ENCODE peak calls at places on chromosomes 13 and 19, in six cellular contexts. E, I, W, D, Q and X are unnamed samples.

GRCh38 chr19:934865-935422 is 9.1 kb downstream of the ARID3A start:
- DNase-seq in E (peak; percentile 95), D (peak; percentile 49), I (peak; percentile 99), W (no peak), Q (peak; percentile 91), X (no peak)

GRCh38 chr13:28040977-28041376 is 52.5 kb upstream of the URAD start:
- DNase-seq in Q (no peak), E (no peak), D (no peak), I (no peak), W (no peak), X (no peak)

GRCh38 chr13:49448753-49449152 is 4.7 kb downstream of the SETDB2 start:
- DNase-seq in W (no peak), E (no peak), D (no peak), Q (no peak), I (no peak), X (no peak)

GRCh38 chr13:100063906-100064305 is 25.0 kb upstream of the PCCA start:
- DNase-seq in E (no peak), W (no peak), Q (no peak), D (no peak), I (no peak), X (no peak)

GRCh38 chr13:32647926-32648325 is 61.7 kb downstream of the PDS5B start:
- DNase-seq in I (no peak), D (no peak), Q (no peak), W (no peak), E (no peak), X (no peak)

GRCh38 chr13:20159646-20160345 is 1.1 kb downstream of the GJA3 start:
- DNase-seq in Q (no peak), D (peak; percentile 64), E (no peak), W (no peak), I (no peak), X (peak; percentile 22)

GRCh38 chr13:40571338-40571737 is 95.1 kb downstream of the FOXO1 start:
- DNase-seq in E (no peak), I (no peak), Q (no peak), W (no peak), D (no peak), X (no peak)

GRCh38 chr19:13076787-13077186 is 25.9 kb downstream of the LYL1 start:
- DNase-seq in Q (no peak), D (no peak), I (no peak), W (no peak), E (no peak), X (no peak)

GRCh38 chr19:21838646-21839045 is 2.7 kb upstream of the ZNF43 start:
- DNase-seq in W (no peak), D (peak; percentile 65), Q (no peak), E (no peak), I (no peak), X (no peak)

GRCh38 chr19:16342002-16342715 is 17.5 kb downstream of the KLF2 start:
- DNase-seq in Q (no peak), I (no peak), D (no peak), W (no peak), E (no peak), X (peak; percentile 57)

GRCh38 chr13:78595819-78596700 is 7.3 kb downstream of the POU4F1 start:
- DNase-seq in I (no peak), D (no peak), Q (no peak), W (peak; percentile 42), E (peak; percentile 86), X (peak; percentile 46)

GRCh38 chr19:35264281-35265125 is 4.3 kb upstream of the USF2 start:
- DNase-seq in E (no peak), D (no peak), W (no peak), Q (no peak), I (peak; percentile 3), X (no peak)
- TF ChIP-seq POLR2A in E (no peak), D (no peak), W (peak; percentile 49), Q (no peak), I (no peak), X (no peak)

GRCh38 chr19:2274937-2275535 is 6.9 kb downstream of the PEAK3 start:
- DNase-seq in Q (peak; percentile 55), E (peak; percentile 57), W (no peak), I (peak; percentile 72), D (peak; percentile 64), X (peak; percentile 73)

GRCh38 chr19:2276429-2276989 is 5.5 kb downstream of the PEAK3 start:
- DNase-seq in I (no peak), W (no peak), D (no peak), E (no peak), Q (no peak), X (no peak)

GRCh38 chr19:2273356-2274184 is 8.4 kb downstream of the PEAK3 start:
- DNase-seq in Q (peak; percentile 65), W (peak; percentile 97), I (peak; percentile 80), E (peak; percentile 79), D (peak; percentile 52), X (peak; percentile 92)

GRCh38 chr19:2275588-2276428 is 6.2 kb downstream of the PEAK3 start:
- DNase-seq in Q (peak; percentile 66), I (no peak), W (no peak), D (no peak), E (no peak), X (no peak)

GRCh38 chr19:2274185-2274711 is 7.7 kb downstream of the PEAK3 start:
- DNase-seq in W (no peak), I (no peak), Q (no peak), E (no peak), D (no peak), X (no peak)
- TF ChIP-seq POLR2A in W (no peak), I (no peak), Q (no peak), E (no peak), D (no peak), X (no peak)

GRCh38 chr19:38267780-38268430 is 3.5 kb downstream of the SPINT2 start:
- DNase-seq in Q (no peak), D (no peak), E (no peak), I (peak; percentile 84), W (no peak), X (no peak)

GRCh38 chr19:38268539-38268938 is 4.2 kb downstream of the SPINT2 start:
- DNase-seq in D (no peak), Q (no peak), E (no peak), W (no peak), I (peak; percentile 58), X (no peak)

GRCh38 chr19:38265213-38265861 is 964 bp downstream of the SPINT2 start:
- DNase-seq in E (no peak), D (no peak), Q (no peak), W (no peak), I (peak; percentile 69), X (no peak)

GRCh38 chr19:38266070-38266469 is 1.7 kb downstream of the SPINT2 start:
- DNase-seq in D (no peak), I (peak; percentile 40), E (no peak), Q (no peak), W (no peak), X (no peak)

GRCh38 chr19:38266981-38267597 is 2.7 kb downstream of the SPINT2 start:
- DNase-seq in I (peak; percentile 37), W (no peak), D (peak; percentile 78), Q (no peak), E (no peak), X (no peak)
- TF ChIP-seq POLR2A in I (no peak), W (no peak), D (no peak), Q (no peak), E (no peak), X (no peak)

GRCh38 chr13:44989071-44989889 is at the start of the genes GPALPP1 and NUFIP1:
- DNase-seq in E (peak; percentile 91), I (peak; percentile 96), Q (peak; percentile 87), W (peak; percentile 93), D (peak; percentile 95), X (peak; percentile 96)
- TF ChIP-seq POLR2A in E (peak; percentile 48), I (no peak), Q (peak; percentile 50), W (peak; percentile 76), D (peak; percentile 86), X (peak; percentile 84)

GRCh38 chr19:55373318-55373992 is 3.2 kb upstream of the TMEM190 start:
- DNase-seq in W (no peak), E (no peak), Q (no peak), I (no peak), D (no peak), X (no peak)
- TF ChIP-seq POLR2A in W (no peak), E (no peak), Q (no peak), I (no peak), D (no peak), X (no peak)

DNA sequence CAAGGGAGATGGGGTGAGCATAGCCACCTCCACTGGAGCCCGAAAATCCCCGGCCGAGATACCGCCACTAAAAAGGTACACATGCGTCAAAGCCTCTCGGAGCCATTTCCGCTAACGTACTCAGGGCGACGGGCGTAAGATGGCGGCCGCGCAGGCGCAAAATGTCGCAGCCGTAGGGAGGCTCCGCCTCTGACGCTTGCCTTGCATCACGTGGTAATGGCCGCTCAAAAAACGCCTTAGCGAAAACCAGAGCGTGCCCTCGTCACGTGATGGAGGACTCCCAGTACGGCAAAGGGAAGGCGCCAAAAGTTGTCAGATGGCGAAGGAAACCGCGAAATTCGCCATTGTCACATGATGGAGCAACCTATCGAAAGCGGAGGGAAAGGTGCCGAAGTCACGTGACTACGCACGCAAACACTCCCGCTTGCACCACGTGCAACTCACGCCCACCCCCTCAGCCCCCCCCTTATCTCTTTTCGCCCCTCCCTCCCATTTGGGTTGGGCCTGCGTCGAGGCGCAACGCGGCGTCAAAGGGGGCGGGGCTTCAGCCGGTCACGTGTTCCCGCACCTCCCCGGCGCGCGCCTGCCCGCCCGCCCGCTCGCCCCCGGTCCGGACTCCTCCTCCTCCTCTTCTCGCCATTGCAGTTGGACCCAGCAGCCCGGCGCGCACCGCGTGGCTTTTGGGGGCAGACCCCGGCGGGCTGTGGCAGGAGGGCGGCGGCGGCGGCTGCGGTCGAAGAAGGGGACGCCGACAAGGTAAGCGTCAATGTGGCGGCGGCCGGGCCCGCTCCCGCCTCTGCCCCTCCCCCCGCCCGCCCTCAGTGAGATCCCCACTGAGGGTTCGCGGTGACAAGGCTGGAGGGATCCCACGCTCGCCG is at the start of gene ILF3:
- DNase-seq in E (peak; percentile 98), I (peak; percentile 99), D (peak; percentile 100), W (peak; percentile 88), Q (peak; percentile 100), X (peak; percentile 100)
- TF ChIP-seq POLR2A in E (peak; percentile 87), I (peak; percentile 98), D (peak; percentile 93), W (peak; percentile 93), Q (peak; percentile 100), X (peak; percentile 100)

GRCh38 chr13:111844682-111845081 is 222.3 kb upstream of the SOX1 start:
- DNase-seq in W (no peak), Q (no peak), D (no peak), I (no peak), E (no peak), X (no peak)
- TF ChIP-seq POLR2A in W (no peak), Q (no peak), D (no peak), I (no peak), E (no peak), X (no peak)

GRCh38 chr19:37466798-37467607 is at the start of gene ZNF569:
- DNase-seq in D (peak; percentile 95), E (peak; percentile 88), Q (peak; percentile 88), I (peak; percentile 95), W (peak; percentile 55), X (peak; percentile 88)
- TF ChIP-seq POLR2A in D (no peak), E (peak; percentile 59), Q (no peak), I (no peak), W (peak; percentile 77), X (peak; percentile 21)